ENCODE peak calls at places on chromosome 21, in seven cellular contexts. One of them, this sample, is unnamed. For H3K4me1, the result is how much of the 10 kb centered on the place peaks cover.

GRCh38 chr21:38525454-38525853 is 27.2 kb upstream of the ERG start:
- DNase-seq in neural progenitor cell: no peak
- DNase-seq in GM23338: no peak
- DNase-seq in OCI-LY7: no peak
- DNase-seq in MM.1S: no peak
- DNase-seq in hepatocyte: no peak
- DNase-seq in HCT116: no peak
- DNase-seq in this sample: peak

GRCh38 chr21:39802226-39802625 is 57.2 kb downstream of the IGSF5 start:
- DNase-seq in neural progenitor cell: no peak
- DNase-seq in GM23338: no peak
- DNase-seq in OCI-LY7: no peak
- DNase-seq in MM.1S: no peak
- DNase-seq in hepatocyte: no peak
- DNase-seq in HCT116: no peak
- DNase-seq in this sample: no peak

GRCh38 chr21:16330340-16331319 is 600.8 kb downstream of the USP25 start:
- DNase-seq in neural progenitor cell: peak
- DNase-seq in GM23338: peak
- DNase-seq in OCI-LY7: peak
- DNase-seq in MM.1S: peak
- DNase-seq in hepatocyte: peak
- DNase-seq in HCT116: peak
- DNase-seq in this sample: peak

GRCh38 chr21:28516996-28517592 is 475.6 kb downstream of the LTN1 start:
- DNase-seq in neural progenitor cell: peak
- DNase-seq in GM23338: peak
- DNase-seq in OCI-LY7: peak
- DNase-seq in MM.1S: peak
- DNase-seq in hepatocyte: peak
- DNase-seq in HCT116: no peak
- DNase-seq in this sample: peak

GRCh38 chr21:27646691-27647090 is 679.8 kb upstream of the ADAMTS5 start:
- DNase-seq in neural progenitor cell: no peak
- DNase-seq in GM23338: no peak
- DNase-seq in OCI-LY7: no peak
- DNase-seq in MM.1S: no peak
- DNase-seq in hepatocyte: no peak
- DNase-seq in HCT116: no peak
- DNase-seq in this sample: no peak

GRCh38 chr21:38938343-38938742 is 132.6 kb downstream of the ETS2 start:
- DNase-seq in neural progenitor cell: peak
- DNase-seq in GM23338: peak
- DNase-seq in OCI-LY7: peak
- DNase-seq in MM.1S: peak
- DNase-seq in hepatocyte: no peak
- DNase-seq in HCT116: no peak
- DNase-seq in this sample: no peak

GRCh38 chr21:29436143-29436542 is 137.4 kb downstream of the BACH1 start:
- DNase-seq in neural progenitor cell: no peak
- DNase-seq in GM23338: peak
- DNase-seq in OCI-LY7: no peak
- DNase-seq in MM.1S: no peak
- DNase-seq in hepatocyte: no peak
- DNase-seq in HCT116: no peak
- DNase-seq in this sample: no peak

GRCh38 chr21:39863111-39863510 is 4.1 kb upstream of the PCP4 start:
- DNase-seq in neural progenitor cell: no peak
- DNase-seq in GM23338: no peak
- DNase-seq in OCI-LY7: no peak
- DNase-seq in MM.1S: peak
- DNase-seq in hepatocyte: no peak
- DNase-seq in HCT116: no peak
- DNase-seq in this sample: peak

GRCh38 chr21:25582164-25582563 is 25.1 kb downstream of the MRPL39 start:
- DNase-seq in neural progenitor cell: no peak
- DNase-seq in GM23338: no peak
- DNase-seq in OCI-LY7: no peak
- DNase-seq in MM.1S: no peak
- DNase-seq in hepatocyte: no peak
- DNase-seq in HCT116: no peak
- DNase-seq in this sample: no peak

GRCh38 chr21:30306821-30307330 is 13.2 kb downstream of the KRTAP26-1 start:
- DNase-seq in neural progenitor cell: no peak
- DNase-seq in GM23338: no peak
- DNase-seq in OCI-LY7: no peak
- DNase-seq in MM.1S: no peak
- DNase-seq in hepatocyte: no peak
- DNase-seq in HCT116: no peak
- DNase-seq in this sample: no peak

GRCh38 chr21:20377250-20377649 is 621.0 kb upstream of the NCAM2 start:
- DNase-seq in neural progenitor cell: no peak
- DNase-seq in GM23338: no peak
- DNase-seq in OCI-LY7: no peak
- DNase-seq in MM.1S: no peak
- DNase-seq in hepatocyte: peak
- DNase-seq in HCT116: no peak
- DNase-seq in this sample: no peak

GRCh38 chr21:39319251-39319756 is 5.9 kb upstream of the BRWD1 start:
- DNase-seq in neural progenitor cell: no peak
- DNase-seq in GM23338: no peak
- DNase-seq in OCI-LY7: no peak
- DNase-seq in MM.1S: no peak
- DNase-seq in hepatocyte: peak
- DNase-seq in HCT116: no peak
- DNase-seq in this sample: no peak

GRCh38 chr21:36338975-36339374 is 19.0 kb downstream of the MORC3 start:
- DNase-seq in neural progenitor cell: no peak
- DNase-seq in GM23338: no peak
- DNase-seq in OCI-LY7: no peak
- DNase-seq in MM.1S: no peak
- DNase-seq in hepatocyte: no peak
- DNase-seq in HCT116: no peak
- DNase-seq in this sample: no peak

GRCh38 chr21:19010996-19011395 is 607.4 kb upstream of the TMPRSS15 start:
- DNase-seq in neural progenitor cell: no peak
- DNase-seq in GM23338: no peak
- DNase-seq in OCI-LY7: no peak
- DNase-seq in MM.1S: no peak
- DNase-seq in hepatocyte: no peak
- DNase-seq in HCT116: no peak
- DNase-seq in this sample: no peak

GRCh38 chr21:32021319-32022027 is 148.7 kb downstream of the HUNK start:
- DNase-seq in neural progenitor cell: no peak
- DNase-seq in GM23338: no peak
- DNase-seq in OCI-LY7: no peak
- DNase-seq in MM.1S: no peak
- DNase-seq in hepatocyte: peak
- DNase-seq in HCT116: no peak
- DNase-seq in this sample: peak

GRCh38 chr21:29192999-29193563 is 62.6 kb downstream of the MAP3K7CL start:
- DNase-seq in neural progenitor cell: no peak
- DNase-seq in GM23338: no peak
- DNase-seq in OCI-LY7: no peak
- DNase-seq in MM.1S: no peak
- DNase-seq in hepatocyte: no peak
- DNase-seq in HCT116: no peak
- DNase-seq in this sample: no peak

GRCh38 chr21:36349315-36349714 is 29.3 kb downstream of the MORC3 start:
- DNase-seq in neural progenitor cell: no peak
- DNase-seq in GM23338: no peak
- DNase-seq in OCI-LY7: no peak
- DNase-seq in MM.1S: no peak
- DNase-seq in hepatocyte: no peak
- DNase-seq in HCT116: no peak
- DNase-seq in this sample: no peak

GRCh38 chr21:29501451-29501850 is 202.7 kb downstream of the BACH1 start:
- DNase-seq in neural progenitor cell: no peak
- DNase-seq in GM23338: no peak
- DNase-seq in OCI-LY7: no peak
- DNase-seq in MM.1S: no peak
- DNase-seq in hepatocyte: no peak
- DNase-seq in HCT116: no peak
- DNase-seq in this sample: peak

GRCh38 chr21:24076179-24076578 is 1531.1 kb downstream of the MRPL39 start:
- DNase-seq in neural progenitor cell: no peak
- DNase-seq in GM23338: no peak
- DNase-seq in OCI-LY7: no peak
- DNase-seq in MM.1S: no peak
- DNase-seq in hepatocyte: no peak
- DNase-seq in HCT116: no peak
- DNase-seq in this sample: peak

GRCh38 chr21:25273945-25274344 is 333.3 kb downstream of the MRPL39 start:
- DNase-seq in neural progenitor cell: no peak
- DNase-seq in GM23338: no peak
- DNase-seq in OCI-LY7: no peak
- DNase-seq in MM.1S: no peak
- DNase-seq in hepatocyte: no peak
- DNase-seq in HCT116: no peak
- DNase-seq in this sample: no peak

GRCh38 chr21:39014751-39015150 is 168.5 kb downstream of the PSMG1 start:
- DNase-seq in neural progenitor cell: no peak
- DNase-seq in GM23338: no peak
- DNase-seq in OCI-LY7: no peak
- DNase-seq in MM.1S: no peak
- DNase-seq in hepatocyte: peak
- DNase-seq in HCT116: no peak
- DNase-seq in this sample: peak

GRCh38 chr21:39658066-39658465 is 45.3 kb downstream of the B3GALT5 start:
- DNase-seq in neural progenitor cell: no peak
- DNase-seq in GM23338: no peak
- DNase-seq in OCI-LY7: no peak
- DNase-seq in MM.1S: no peak
- DNase-seq in hepatocyte: no peak
- DNase-seq in HCT116: no peak
- DNase-seq in this sample: no peak

GRCh38 chr21:43613755-43614638 is 45.3 kb downstream of the HSF2BP start:
- DNase-seq in neural progenitor cell: no peak
- DNase-seq in GM23338: no peak
- DNase-seq in OCI-LY7: no peak
- DNase-seq in MM.1S: peak
- DNase-seq in hepatocyte: no peak
- DNase-seq in HCT116: no peak
- DNase-seq in this sample: no peak
- TF ChIP-seq EZH2phosphoT487 in neural progenitor cell: no peak
- TF ChIP-seq EZH2phosphoT487 in GM23338: no peak
- TF ChIP-seq EZH2phosphoT487 in OCI-LY7: no peak
- TF ChIP-seq EZH2phosphoT487 in MM.1S: no peak
- TF ChIP-seq EZH2phosphoT487 in hepatocyte: no peak
- TF ChIP-seq EZH2phosphoT487 in HCT116: no peak
- TF ChIP-seq EZH2phosphoT487 in this sample: no peak

GRCh38 chr21:41861987-41862386 is 17.2 kb downstream of the PRDM15 start:
- DNase-seq in neural progenitor cell: no peak
- DNase-seq in GM23338: peak
- DNase-seq in OCI-LY7: peak
- DNase-seq in MM.1S: no peak
- DNase-seq in hepatocyte: no peak
- DNase-seq in HCT116: no peak
- DNase-seq in this sample: no peak
- H3K4me1 ChIP-seq in neural progenitor cell: under half
- H3K4me1 ChIP-seq in GM23338: under half
- H3K4me1 ChIP-seq in OCI-LY7: half or more
- H3K4me1 ChIP-seq in MM.1S: under half
- H3K4me1 ChIP-seq in hepatocyte: under half
- H3K4me1 ChIP-seq in HCT116: under half
- H3K4me1 ChIP-seq in this sample: under half

DNA sequence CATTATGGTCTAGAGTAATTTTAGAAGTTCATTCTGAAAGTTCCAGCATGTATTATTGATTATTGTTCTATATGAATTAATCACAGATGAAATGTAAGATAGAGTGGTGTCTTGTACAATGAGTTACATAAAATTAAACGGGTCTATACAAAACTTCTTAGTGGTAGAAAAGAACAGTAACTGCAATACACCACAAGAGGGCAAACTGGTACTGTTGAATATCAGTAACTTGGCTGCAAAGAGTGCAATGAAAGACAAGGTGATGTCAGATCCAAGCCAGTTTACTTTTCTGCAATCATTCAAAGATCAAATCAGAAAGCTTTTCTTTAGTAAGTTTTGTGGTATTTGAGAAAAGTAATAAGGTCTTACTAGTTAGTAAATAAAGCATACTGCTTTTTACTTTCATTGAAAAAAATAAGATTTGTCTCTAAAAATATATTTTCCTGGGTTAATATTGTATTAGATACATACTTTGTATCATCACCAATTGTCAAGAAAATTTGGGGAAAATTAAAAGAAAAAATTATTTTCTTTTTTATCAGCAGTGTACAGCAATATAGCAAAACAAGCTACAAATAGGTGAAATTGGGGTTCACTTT is 66.4 kb upstream of the BTG3 start:
- DNase-seq in neural progenitor cell: peak
- DNase-seq in GM23338: peak
- DNase-seq in OCI-LY7: peak
- DNase-seq in MM.1S: peak
- DNase-seq in hepatocyte: peak
- DNase-seq in HCT116: peak
- DNase-seq in this sample: peak
- TF ChIP-seq EZH2phosphoT487 in neural progenitor cell: no peak
- TF ChIP-seq EZH2phosphoT487 in GM23338: no peak
- TF ChIP-seq EZH2phosphoT487 in OCI-LY7: no peak
- TF ChIP-seq EZH2phosphoT487 in MM.1S: no peak
- TF ChIP-seq EZH2phosphoT487 in hepatocyte: no peak
- TF ChIP-seq EZH2phosphoT487 in HCT116: no peak
- TF ChIP-seq EZH2phosphoT487 in this sample: no peak

GRCh38 chr21:41764558-41765392 is 2.1 kb downstream of the RIPK4 start:
- DNase-seq in neural progenitor cell: no peak
- DNase-seq in GM23338: no peak
- DNase-seq in OCI-LY7: no peak
- DNase-seq in MM.1S: no peak
- DNase-seq in hepatocyte: peak
- DNase-seq in HCT116: no peak
- DNase-seq in this sample: peak

GRCh38 chr21:41765393-41765950 is 1.4 kb downstream of the RIPK4 start:
- DNase-seq in neural progenitor cell: no peak
- DNase-seq in GM23338: no peak
- DNase-seq in OCI-LY7: no peak
- DNase-seq in MM.1S: no peak
- DNase-seq in hepatocyte: no peak
- DNase-seq in HCT116: no peak
- DNase-seq in this sample: no peak

GRCh38 chr21:41762753-41763152 is 4.1 kb downstream of the RIPK4 start:
- DNase-seq in neural progenitor cell: peak
- DNase-seq in GM23338: no peak
- DNase-seq in OCI-LY7: no peak
- DNase-seq in MM.1S: no peak
- DNase-seq in hepatocyte: no peak
- DNase-seq in HCT116: no peak
- DNase-seq in this sample: no peak

GRCh38 chr21:41763398-41763931 is 3.4 kb downstream of the RIPK4 start:
- DNase-seq in neural progenitor cell: peak
- DNase-seq in GM23338: peak
- DNase-seq in OCI-LY7: no peak
- DNase-seq in MM.1S: no peak
- DNase-seq in hepatocyte: peak
- DNase-seq in HCT116: no peak
- DNase-seq in this sample: peak

DNA sequence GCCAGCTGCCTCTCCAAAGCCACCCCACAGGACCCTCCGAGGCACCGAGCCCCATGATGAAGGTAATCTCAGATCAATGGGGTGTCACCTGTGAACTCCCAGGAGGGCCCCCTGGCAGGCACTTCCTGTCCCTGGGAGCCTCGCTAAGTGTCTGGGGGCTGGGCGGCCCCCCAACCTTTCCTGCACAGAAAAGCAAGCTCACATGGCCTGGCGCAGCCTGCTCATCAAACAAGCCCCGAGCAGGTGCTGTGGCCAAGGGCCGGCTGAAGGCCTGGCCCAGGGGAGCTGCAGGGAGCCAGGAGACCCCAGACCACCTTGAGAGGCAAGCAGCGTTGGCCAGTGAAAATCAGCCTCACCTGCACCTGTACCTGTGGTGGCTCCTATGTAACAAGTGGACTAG is 2.9 kb downstream of the RIPK4 start:
- DNase-seq in neural progenitor cell: no peak
- DNase-seq in GM23338: no peak
- DNase-seq in OCI-LY7: no peak
- DNase-seq in MM.1S: no peak
- DNase-seq in hepatocyte: no peak
- DNase-seq in HCT116: no peak
- DNase-seq in this sample: no peak
- H3K4me1 ChIP-seq in neural progenitor cell: half or more
- H3K4me1 ChIP-seq in GM23338: half or more
- H3K4me1 ChIP-seq in OCI-LY7: under half
- H3K4me1 ChIP-seq in MM.1S: under half
- H3K4me1 ChIP-seq in hepatocyte: under half
- H3K4me1 ChIP-seq in HCT116: half or more
- H3K4me1 ChIP-seq in this sample: half or more

This sample was measured in PC-3.